ENCODE peak calls at places on chromosomes 1 and 21, in nine cellular contexts. H, F, O, Z, E, G, K, Q and S are unnamed samples. For H3K36me3, the result is how much of the 10 kb centered on the place peaks cover.

GRCh38 chr1:109499661-109500536 is 6.0 kb downstream of the CYB561D1 start:
- DNase-seq in H (peak), F (peak), O (peak), Z (no peak), E (peak), G (no peak), K (peak), Q (peak), S (no peak)

GRCh38 chr1:54928327-54928726 is 41.3 kb upstream of the DHCR24 start:
- DNase-seq in H (no peak), F (no peak), O (no peak), Z (no peak), E (no peak), G (no peak), K (no peak), Q (no peak), S (no peak)

GRCh38 chr1:40556121-40556520 is 24.7 kb downstream of the ZNF684 start:
- DNase-seq in H (no peak), F (no peak), O (no peak), Z (no peak), E (no peak), G (no peak), K (no peak), Q (no peak), S (no peak)

GRCh38 chr1:155000725-155001437 is 1.7 kb upstream of the ZBTB7B start:
- DNase-seq in H (peak), F (peak), O (peak), Z (peak), E (peak), G (peak), K (peak), Q (peak), S (peak)

GRCh38 chr21:34910396-34910795 is 138.7 kb downstream of the RUNX1 start:
- DNase-seq in H (no peak), F (no peak), O (no peak), Z (no peak), E (no peak), G (no peak), K (no peak), Q (no peak), S (no peak)

GRCh38 chr1:161008857-161009554 is 11.9 kb downstream of the F11R start:
- DNase-seq in H (peak), F (no peak), O (peak), Z (no peak), E (no peak), G (no peak), K (no peak), Q (no peak), S (no peak)

GRCh38 chr21:22297575-22297974 is 1299.4 kb downstream of the NCAM2 start:
- DNase-seq in H (no peak), F (no peak), O (no peak), Z (no peak), E (no peak), G (no peak), K (no peak), Q (no peak), S (no peak)

GRCh38 chr1:112309499-112309898 is 86.5 kb upstream of the CTTNBP2NL start:
- DNase-seq in H (no peak), F (no peak), O (no peak), Z (no peak), E (no peak), G (no peak), K (no peak), Q (no peak), S (no peak)

GRCh38 chr1:116373451-116374339 is 651 bp downstream of the ATP1A1 start:
- DNase-seq in H (no peak), F (peak), O (peak), Z (peak), E (peak), G (peak), K (peak), Q (peak), S (peak)

GRCh38 chr1:1085171-1085841 is 11.2 kb upstream of the RNF223 start:
- DNase-seq in H (no peak), F (peak), O (no peak), Z (peak), E (peak), G (no peak), K (no peak), Q (peak), S (no peak)

GRCh38 chr1:42114229-42114628 is 39.0 kb upstream of the GUCA2B start:
- DNase-seq in H (no peak), F (no peak), O (no peak), Z (no peak), E (no peak), G (no peak), K (no peak), Q (no peak), S (no peak)

GRCh38 chr1:154342836-154343472 is 17.6 kb downstream of the ATP8B2 start:
- DNase-seq in H (no peak), F (no peak), O (no peak), Z (no peak), E (peak), G (no peak), K (no peak), Q (no peak), S (peak)

GRCh38 chr1:214503553-214503952 is 47.8 kb downstream of the PTPN14 start:
- DNase-seq in H (no peak), F (no peak), O (no peak), Z (no peak), E (no peak), G (no peak), K (no peak), Q (no peak), S (no peak)

DNA sequence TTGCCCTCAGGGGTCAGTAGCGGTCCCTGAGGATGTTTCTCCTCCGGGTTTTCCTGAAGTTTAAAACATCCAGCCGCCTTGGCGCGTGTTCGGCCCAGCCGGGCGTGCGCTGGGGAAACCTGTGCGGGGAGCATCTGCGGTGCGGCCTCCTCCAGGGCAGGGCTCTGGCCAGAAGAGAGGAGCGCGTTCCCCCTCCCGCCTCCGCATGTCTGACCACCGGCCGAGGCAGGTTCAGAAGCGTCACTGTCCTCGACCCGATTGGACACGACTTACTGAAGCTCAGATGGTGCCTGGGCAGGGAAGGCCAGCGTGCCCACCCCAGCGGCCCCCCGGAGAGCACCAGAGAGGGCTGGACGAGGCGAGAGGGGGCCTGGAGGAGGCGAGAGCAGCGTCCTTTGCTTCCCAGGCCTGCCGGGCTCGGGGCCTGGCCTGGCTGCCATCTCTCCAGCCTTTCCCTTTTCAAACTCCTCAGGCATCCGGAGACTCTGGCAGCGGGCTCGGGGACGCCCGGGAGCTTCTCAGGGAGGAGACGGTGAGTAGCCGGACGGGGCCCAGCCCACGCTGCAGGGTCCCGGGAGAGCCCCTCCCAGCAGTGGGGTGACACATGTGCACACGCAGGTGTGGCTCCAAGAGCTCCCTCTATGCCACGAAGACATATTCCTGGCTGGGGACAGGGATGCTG is 67.1 kb downstream of the SLC19A1 start:
- DNase-seq in H (no peak), F (no peak), O (no peak), Z (no peak), E (no peak), G (no peak), K (no peak), Q (no peak), S (no peak)
- H3K36me3 ChIP-seq in H (under half), F (under half), O (under half), Z (under half), E (under half), G (under half), K (under half), Q (under half), S (under half)

DNA sequence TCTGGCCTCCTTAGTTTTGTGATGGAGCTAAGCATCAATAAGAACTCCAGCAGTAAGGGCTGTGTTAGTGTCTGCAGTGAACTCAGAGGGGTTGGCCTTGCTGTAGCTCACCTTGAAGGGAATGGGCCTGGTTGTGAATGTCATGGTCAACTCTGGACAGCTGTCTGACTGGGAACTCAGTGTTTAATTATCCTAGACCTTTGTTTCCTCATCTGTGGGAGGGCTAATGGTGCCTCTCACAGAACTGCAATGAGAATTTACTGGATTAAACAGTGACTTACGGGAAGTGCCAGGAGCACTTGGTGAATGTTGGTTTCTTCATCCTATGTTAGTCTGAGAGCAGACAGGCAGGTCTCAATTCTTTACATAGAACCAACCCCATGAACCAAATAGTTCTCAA is 23.7 kb downstream of the HMGCS2 start:
- DNase-seq in H (no peak), F (no peak), O (no peak), Z (no peak), E (no peak), G (no peak), K (no peak), Q (no peak), S (no peak)
- H3K36me3 ChIP-seq in H (under half), F (under half), O (under half), Z (under half), E (under half), G (under half), K (under half), Q (under half), S (under half)

DNA sequence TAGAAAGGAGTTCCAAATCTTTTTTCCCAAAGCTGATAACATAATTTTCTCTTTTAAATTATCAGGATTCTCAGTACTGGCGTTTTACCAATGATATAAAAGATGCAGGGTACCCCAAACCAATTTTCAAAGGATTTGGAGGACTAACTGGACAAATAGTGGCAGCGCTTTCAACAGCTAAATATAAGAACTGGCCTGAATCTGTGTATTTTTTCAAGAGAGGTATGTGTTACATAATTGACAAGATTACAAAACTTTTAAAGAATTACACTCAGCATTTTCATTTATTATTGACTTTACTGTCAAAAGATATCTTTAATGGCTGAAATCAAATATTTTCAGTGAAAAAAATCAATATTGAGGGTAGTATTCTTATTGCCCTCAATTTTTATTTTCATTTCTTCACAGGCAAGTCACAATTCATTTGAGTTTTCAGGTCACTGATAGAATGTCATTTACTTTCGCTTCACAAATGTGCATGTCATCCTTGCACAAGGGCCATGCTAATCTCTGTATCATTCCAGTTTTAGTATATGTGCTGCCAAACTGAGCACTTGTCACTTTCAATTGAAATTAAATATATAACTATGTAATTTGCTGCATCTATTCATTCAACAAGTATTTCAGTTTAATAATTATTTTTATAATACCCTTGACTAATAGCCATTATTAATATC is 63.5 kb downstream of the TPR start:
- DNase-seq in H (no peak), F (no peak), O (no peak), Z (no peak), E (no peak), G (no peak), K (no peak), Q (no peak), S (no peak)
- H3K36me3 ChIP-seq in H (under half), F (under half), O (under half), Z (under half), E (under half), G (under half), K (under half), Q (under half), S (under half)

GRCh38 chr1:70278710-70279109 is 57.5 kb downstream of the SRSF11 start:
- DNase-seq in H (no peak), F (no peak), O (no peak), Z (no peak), E (no peak), G (no peak), K (no peak), Q (no peak), S (no peak)

GRCh38 chr1:70277875-70278274 is 56.7 kb downstream of the SRSF11 start:
- DNase-seq in H (no peak), F (no peak), O (no peak), Z (no peak), E (no peak), G (no peak), K (no peak), Q (no peak), S (no peak)
- H3K36me3 ChIP-seq in H (under half), F (under half), O (under half), Z (under half), E (under half), G (under half), K (under half), Q (under half), S (under half)

GRCh38 chr1:56513095-56513494 is 66.3 kb downstream of the PLPP3 start:
- DNase-seq in H (no peak), F (no peak), O (no peak), Z (peak), E (no peak), G (no peak), K (no peak), Q (no peak), S (no peak)
- H3K36me3 ChIP-seq in H (under half), F (under half), O (under half), Z (under half), E (under half), G (under half), K (under half), Q (under half), S (under half)

GRCh38 chr1:206596319-206596666 is 16.0 kb downstream of the EIF2D start:
- DNase-seq in H (no peak), F (no peak), O (no peak), Z (no peak), E (no peak), G (no peak), K (no peak), Q (no peak), S (no peak)
- H3K36me3 ChIP-seq in H (under half), F (half or more), O (half or more), Z (under half), E (half or more), G (under half), K (under half), Q (under half), S (under half)

DNA sequence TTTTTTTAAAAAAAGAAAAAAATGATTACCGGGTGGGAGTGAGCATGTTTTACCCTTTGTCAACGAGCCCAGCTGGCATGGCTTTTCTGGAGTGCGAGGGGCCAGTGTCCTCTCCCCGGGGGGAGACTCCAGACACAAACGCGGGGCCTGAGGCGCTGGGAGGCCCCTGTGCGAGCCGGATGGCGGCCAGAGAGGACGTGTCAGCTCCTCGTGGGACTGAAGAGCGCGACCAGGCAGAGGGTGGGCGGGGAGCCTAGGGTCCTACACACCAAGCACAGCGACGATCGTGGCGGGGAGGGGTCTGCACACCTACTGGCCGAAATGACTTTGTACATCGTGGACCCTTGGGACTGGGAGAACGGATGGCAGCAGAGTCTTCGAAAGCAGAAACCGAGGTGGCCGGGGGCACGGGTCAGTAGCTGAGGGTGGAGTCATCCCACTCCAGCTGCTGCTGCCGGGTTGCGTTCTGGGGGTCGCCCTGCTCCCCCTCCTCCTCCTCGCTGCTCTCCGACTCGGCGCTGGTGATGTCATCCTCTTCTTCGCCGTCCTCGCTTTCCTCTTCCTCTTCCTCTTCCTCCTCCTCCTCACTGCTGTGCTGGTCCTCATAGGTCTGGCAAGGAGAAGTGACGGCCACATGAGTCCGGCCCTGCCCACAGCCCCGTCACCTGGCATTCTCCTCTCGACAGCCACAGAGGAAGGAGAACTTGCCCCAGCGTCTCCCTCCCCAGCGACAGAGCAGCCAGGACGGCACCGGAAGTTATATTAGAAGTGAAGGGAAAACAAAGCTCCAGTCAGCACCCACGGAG is 78.8 kb downstream of the PIK3CD start:
- DNase-seq in H (no peak), F (no peak), O (no peak), Z (no peak), E (no peak), G (no peak), K (no peak), Q (no peak), S (peak)
- H3K36me3 ChIP-seq in H (under half), F (under half), O (half or more), Z (under half), E (half or more), G (half or more), K (under half), Q (under half), S (under half)

GRCh38 chr1:11125931-11126330 is 26.3 kb upstream of the EXOSC10 start:
- DNase-seq in H (no peak), F (no peak), O (no peak), Z (no peak), E (no peak), G (no peak), K (no peak), Q (no peak), S (no peak)
- H3K36me3 ChIP-seq in H (half or more), F (under half), O (half or more), Z (under half), E (half or more), G (half or more), K (half or more), Q (under half), S (under half)

GRCh38 chr1:82932207-82932606 is 1066.7 kb downstream of the TTLL7 start:
- DNase-seq in H (no peak), F (no peak), O (no peak), Z (no peak), E (no peak), G (no peak), K (no peak), Q (no peak), S (no peak)
- H3K36me3 ChIP-seq in H (under half), F (under half), O (under half), Z (under half), E (under half), G (under half), K (under half), Q (under half), S (under half)

DNA sequence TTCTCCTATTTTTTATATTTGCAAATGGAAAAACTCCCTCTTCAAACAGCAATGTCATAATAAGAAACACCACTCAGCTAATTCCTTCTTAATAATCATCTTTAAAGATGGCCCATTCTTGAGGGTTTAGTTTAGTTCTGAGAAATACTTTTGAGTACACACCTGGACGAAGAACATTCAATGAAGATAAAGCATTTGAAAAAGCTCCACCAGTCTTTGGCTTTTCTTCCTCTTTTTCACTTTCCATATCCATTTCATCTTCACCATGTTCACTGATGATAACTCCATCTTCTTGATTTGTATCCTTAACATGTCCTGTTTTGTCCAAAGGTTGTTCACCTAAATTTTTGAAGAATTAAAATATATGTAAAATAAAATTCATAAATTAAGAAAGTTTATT is 7.4 kb downstream of the PAXBP1 start:
- DNase-seq in H (no peak), F (no peak), O (no peak), Z (no peak), E (no peak), G (no peak), K (no peak), Q (no peak), S (no peak)
- H3K36me3 ChIP-seq in H (under half), F (half or more), O (half or more), Z (under half), E (under half), G (under half), K (under half), Q (under half), S (under half)